ENCODE peak calls at places on chromosomes 11 and 22, in ten cellular contexts. One of them, this sample, is unnamed.

GRCh38 chr22:25361899-25362214 is 142.4 kb downstream of the CRYBB2 start:
- DNase-seq in pons: no peak
- DNase-seq in amniotic stem cell: no peak
- DNase-seq in fibroblast of the aortic adventitia: no peak
- DNase-seq in activated CD8-positive, alpha-beta memory T cell treated with anti-CD3 and anti-CD28 coated beads for 24 hours: no peak
- DNase-seq in skeletal muscle cell: no peak
- DNase-seq in ecto neural progenitor cell: no peak
- DNase-seq in frontal cortex: no peak
- DNase-seq in lower leg skin: no peak
- DNase-seq in stimulated activated CD4-positive, alpha-beta T cell treated with anti-CD3 and anti-CD28 coated beads, Interleukin-1b, Interleukin-23, amount 100 ng/mL, for 24 hours: no peak
- DNase-seq in this sample: no peak

GRCh38 chr22:28934026-28934425 is 50.7 kb downstream of the ZNRF3 start:
- DNase-seq in pons: no peak
- DNase-seq in amniotic stem cell: no peak
- DNase-seq in fibroblast of the aortic adventitia: no peak
- DNase-seq in activated CD8-positive, alpha-beta memory T cell treated with anti-CD3 and anti-CD28 coated beads for 24 hours: no peak
- DNase-seq in skeletal muscle cell: no peak
- DNase-seq in ecto neural progenitor cell: no peak
- DNase-seq in frontal cortex: no peak
- DNase-seq in lower leg skin: no peak
- DNase-seq in stimulated activated CD4-positive, alpha-beta T cell treated with anti-CD3 and anti-CD28 coated beads, Interleukin-1b, Interleukin-23, amount 100 ng/mL, for 24 hours: no peak
- DNase-seq in this sample: no peak

GRCh38 chr22:48035897-48036296 is 1273.4 kb downstream of the TBC1D22A start:
- DNase-seq in pons: no peak
- DNase-seq in amniotic stem cell: no peak
- DNase-seq in fibroblast of the aortic adventitia: no peak
- DNase-seq in activated CD8-positive, alpha-beta memory T cell treated with anti-CD3 and anti-CD28 coated beads for 24 hours: no peak
- DNase-seq in skeletal muscle cell: no peak
- DNase-seq in ecto neural progenitor cell: no peak
- DNase-seq in frontal cortex: no peak
- DNase-seq in lower leg skin: no peak
- DNase-seq in stimulated activated CD4-positive, alpha-beta T cell treated with anti-CD3 and anti-CD28 coated beads, Interleukin-1b, Interleukin-23, amount 100 ng/mL, for 24 hours: no peak
- DNase-seq in this sample: no peak

GRCh38 chr11:102986815-102987214 is 31.3 kb upstream of the MMP13 start:
- DNase-seq in pons: no peak
- DNase-seq in amniotic stem cell: no peak
- DNase-seq in fibroblast of the aortic adventitia: peak
- DNase-seq in activated CD8-positive, alpha-beta memory T cell treated with anti-CD3 and anti-CD28 coated beads for 24 hours: no peak
- DNase-seq in skeletal muscle cell: peak
- DNase-seq in ecto neural progenitor cell: no peak
- DNase-seq in frontal cortex: no peak
- DNase-seq in lower leg skin: no peak
- DNase-seq in stimulated activated CD4-positive, alpha-beta T cell treated with anti-CD3 and anti-CD28 coated beads, Interleukin-1b, Interleukin-23, amount 100 ng/mL, for 24 hours: no peak
- DNase-seq in this sample: no peak

GRCh38 chr11:32172771-32173170 is 81.9 kb downstream of the RCN1 start:
- DNase-seq in pons: peak
- DNase-seq in amniotic stem cell: no peak
- DNase-seq in fibroblast of the aortic adventitia: peak
- DNase-seq in activated CD8-positive, alpha-beta memory T cell treated with anti-CD3 and anti-CD28 coated beads for 24 hours: no peak
- DNase-seq in skeletal muscle cell: no peak
- DNase-seq in ecto neural progenitor cell: no peak
- DNase-seq in frontal cortex: no peak
- DNase-seq in lower leg skin: no peak
- DNase-seq in stimulated activated CD4-positive, alpha-beta T cell treated with anti-CD3 and anti-CD28 coated beads, Interleukin-1b, Interleukin-23, amount 100 ng/mL, for 24 hours: no peak
- DNase-seq in this sample: no peak

GRCh38 chr22:40751250-40751649 is 67.9 kb downstream of the SLC25A17 start:
- DNase-seq in pons: no peak
- DNase-seq in amniotic stem cell: no peak
- DNase-seq in fibroblast of the aortic adventitia: no peak
- DNase-seq in activated CD8-positive, alpha-beta memory T cell treated with anti-CD3 and anti-CD28 coated beads for 24 hours: no peak
- DNase-seq in skeletal muscle cell: no peak
- DNase-seq in ecto neural progenitor cell: no peak
- DNase-seq in frontal cortex: no peak
- DNase-seq in lower leg skin: no peak
- DNase-seq in stimulated activated CD4-positive, alpha-beta T cell treated with anti-CD3 and anti-CD28 coated beads, Interleukin-1b, Interleukin-23, amount 100 ng/mL, for 24 hours: no peak
- DNase-seq in this sample: no peak

GRCh38 chr11:123388640-123389039 is 41.4 kb upstream of the GRAMD1B start:
- DNase-seq in pons: no peak
- DNase-seq in amniotic stem cell: no peak
- DNase-seq in fibroblast of the aortic adventitia: no peak
- DNase-seq in activated CD8-positive, alpha-beta memory T cell treated with anti-CD3 and anti-CD28 coated beads for 24 hours: no peak
- DNase-seq in skeletal muscle cell: no peak
- DNase-seq in ecto neural progenitor cell: no peak
- DNase-seq in frontal cortex: no peak
- DNase-seq in lower leg skin: no peak
- DNase-seq in stimulated activated CD4-positive, alpha-beta T cell treated with anti-CD3 and anti-CD28 coated beads, Interleukin-1b, Interleukin-23, amount 100 ng/mL, for 24 hours: no peak
- DNase-seq in this sample: no peak

GRCh38 chr22:31556627-31557203 is 60.4 kb downstream of the SFI1 start:
- DNase-seq in pons: peak
- DNase-seq in amniotic stem cell: no peak
- DNase-seq in fibroblast of the aortic adventitia: peak
- DNase-seq in activated CD8-positive, alpha-beta memory T cell treated with anti-CD3 and anti-CD28 coated beads for 24 hours: no peak
- DNase-seq in skeletal muscle cell: no peak
- DNase-seq in ecto neural progenitor cell: no peak
- DNase-seq in frontal cortex: peak
- DNase-seq in lower leg skin: no peak
- DNase-seq in stimulated activated CD4-positive, alpha-beta T cell treated with anti-CD3 and anti-CD28 coated beads, Interleukin-1b, Interleukin-23, amount 100 ng/mL, for 24 hours: no peak
- DNase-seq in this sample: no peak

GRCh38 chr22:23591203-23591791 is 11.2 kb upstream of the IGLL1 start:
- DNase-seq in pons: peak
- DNase-seq in amniotic stem cell: peak
- DNase-seq in fibroblast of the aortic adventitia: peak
- DNase-seq in activated CD8-positive, alpha-beta memory T cell treated with anti-CD3 and anti-CD28 coated beads for 24 hours: peak
- DNase-seq in skeletal muscle cell: peak
- DNase-seq in ecto neural progenitor cell: peak
- DNase-seq in frontal cortex: peak
- DNase-seq in lower leg skin: no peak
- DNase-seq in stimulated activated CD4-positive, alpha-beta T cell treated with anti-CD3 and anti-CD28 coated beads, Interleukin-1b, Interleukin-23, amount 100 ng/mL, for 24 hours: peak
- DNase-seq in this sample: no peak

GRCh38 chr11:57273448-57274058 is 36.5 kb upstream of the APLNR start:
- DNase-seq in pons: no peak
- DNase-seq in amniotic stem cell: no peak
- DNase-seq in fibroblast of the aortic adventitia: no peak
- DNase-seq in activated CD8-positive, alpha-beta memory T cell treated with anti-CD3 and anti-CD28 coated beads for 24 hours: no peak
- DNase-seq in skeletal muscle cell: no peak
- DNase-seq in ecto neural progenitor cell: no peak
- DNase-seq in frontal cortex: no peak
- DNase-seq in lower leg skin: no peak
- DNase-seq in stimulated activated CD4-positive, alpha-beta T cell treated with anti-CD3 and anti-CD28 coated beads, Interleukin-1b, Interleukin-23, amount 100 ng/mL, for 24 hours: no peak
- DNase-seq in this sample: no peak

GRCh38 chr11:70063555-70063954 is 14.6 kb upstream of the ANO1 start:
- DNase-seq in pons: no peak
- DNase-seq in amniotic stem cell: no peak
- DNase-seq in fibroblast of the aortic adventitia: no peak
- DNase-seq in activated CD8-positive, alpha-beta memory T cell treated with anti-CD3 and anti-CD28 coated beads for 24 hours: peak
- DNase-seq in skeletal muscle cell: no peak
- DNase-seq in ecto neural progenitor cell: no peak
- DNase-seq in frontal cortex: no peak
- DNase-seq in lower leg skin: peak
- DNase-seq in stimulated activated CD4-positive, alpha-beta T cell treated with anti-CD3 and anti-CD28 coated beads, Interleukin-1b, Interleukin-23, amount 100 ng/mL, for 24 hours: no peak
- DNase-seq in this sample: no peak

GRCh38 chr22:37752189-37753061 is 55.3 kb upstream of the GCAT start:
- DNase-seq in pons: no peak
- DNase-seq in amniotic stem cell: peak
- DNase-seq in fibroblast of the aortic adventitia: peak
- DNase-seq in activated CD8-positive, alpha-beta memory T cell treated with anti-CD3 and anti-CD28 coated beads for 24 hours: no peak
- DNase-seq in skeletal muscle cell: peak
- DNase-seq in ecto neural progenitor cell: peak
- DNase-seq in frontal cortex: peak
- DNase-seq in lower leg skin: peak
- DNase-seq in stimulated activated CD4-positive, alpha-beta T cell treated with anti-CD3 and anti-CD28 coated beads, Interleukin-1b, Interleukin-23, amount 100 ng/mL, for 24 hours: no peak
- DNase-seq in this sample: peak

GRCh38 chr11:8310743-8311298 is 47.1 kb upstream of the LMO1 start:
- DNase-seq in pons: no peak
- DNase-seq in amniotic stem cell: no peak
- DNase-seq in fibroblast of the aortic adventitia: no peak
- DNase-seq in activated CD8-positive, alpha-beta memory T cell treated with anti-CD3 and anti-CD28 coated beads for 24 hours: no peak
- DNase-seq in skeletal muscle cell: no peak
- DNase-seq in ecto neural progenitor cell: no peak
- DNase-seq in frontal cortex: no peak
- DNase-seq in lower leg skin: no peak
- DNase-seq in stimulated activated CD4-positive, alpha-beta T cell treated with anti-CD3 and anti-CD28 coated beads, Interleukin-1b, Interleukin-23, amount 100 ng/mL, for 24 hours: no peak
- DNase-seq in this sample: no peak

GRCh38 chr11:99015634-99016454 is 4.9 kb upstream of the CNTN5 start:
- DNase-seq in pons: peak
- DNase-seq in amniotic stem cell: no peak
- DNase-seq in fibroblast of the aortic adventitia: peak
- DNase-seq in activated CD8-positive, alpha-beta memory T cell treated with anti-CD3 and anti-CD28 coated beads for 24 hours: no peak
- DNase-seq in skeletal muscle cell: no peak
- DNase-seq in ecto neural progenitor cell: no peak
- DNase-seq in frontal cortex: peak
- DNase-seq in lower leg skin: no peak
- DNase-seq in stimulated activated CD4-positive, alpha-beta T cell treated with anti-CD3 and anti-CD28 coated beads, Interleukin-1b, Interleukin-23, amount 100 ng/mL, for 24 hours: no peak
- DNase-seq in this sample: peak

GRCh38 chr11:35098850-35099249 is 40.1 kb upstream of the CD44 start:
- DNase-seq in pons: no peak
- DNase-seq in amniotic stem cell: no peak
- DNase-seq in fibroblast of the aortic adventitia: no peak
- DNase-seq in activated CD8-positive, alpha-beta memory T cell treated with anti-CD3 and anti-CD28 coated beads for 24 hours: no peak
- DNase-seq in skeletal muscle cell: no peak
- DNase-seq in ecto neural progenitor cell: no peak
- DNase-seq in frontal cortex: no peak
- DNase-seq in lower leg skin: no peak
- DNase-seq in stimulated activated CD4-positive, alpha-beta T cell treated with anti-CD3 and anti-CD28 coated beads, Interleukin-1b, Interleukin-23, amount 100 ng/mL, for 24 hours: no peak
- DNase-seq in this sample: no peak

GRCh38 chr11:65444314-65445051 is 21.9 kb downstream of the NEAT1 start:
- DNase-seq in pons: no peak
- DNase-seq in amniotic stem cell: no peak
- DNase-seq in fibroblast of the aortic adventitia: no peak
- DNase-seq in activated CD8-positive, alpha-beta memory T cell treated with anti-CD3 and anti-CD28 coated beads for 24 hours: peak
- DNase-seq in skeletal muscle cell: no peak
- DNase-seq in ecto neural progenitor cell: no peak
- DNase-seq in frontal cortex: no peak
- DNase-seq in lower leg skin: no peak
- DNase-seq in stimulated activated CD4-positive, alpha-beta T cell treated with anti-CD3 and anti-CD28 coated beads, Interleukin-1b, Interleukin-23, amount 100 ng/mL, for 24 hours: no peak
- DNase-seq in this sample: no peak

GRCh38 chr11:95135155-95135554 is 45.5 kb downstream of the ENDOD1 start:
- DNase-seq in pons: no peak
- DNase-seq in amniotic stem cell: no peak
- DNase-seq in fibroblast of the aortic adventitia: no peak
- DNase-seq in activated CD8-positive, alpha-beta memory T cell treated with anti-CD3 and anti-CD28 coated beads for 24 hours: no peak
- DNase-seq in skeletal muscle cell: no peak
- DNase-seq in ecto neural progenitor cell: no peak
- DNase-seq in frontal cortex: no peak
- DNase-seq in lower leg skin: no peak
- DNase-seq in stimulated activated CD4-positive, alpha-beta T cell treated with anti-CD3 and anti-CD28 coated beads, Interleukin-1b, Interleukin-23, amount 100 ng/mL, for 24 hours: no peak
- DNase-seq in this sample: no peak

GRCh38 chr11:2690596-2691354 is 9.0 kb downstream of the KCNQ1OT1 start:
- DNase-seq in pons: no peak
- DNase-seq in amniotic stem cell: no peak
- DNase-seq in fibroblast of the aortic adventitia: no peak
- DNase-seq in activated CD8-positive, alpha-beta memory T cell treated with anti-CD3 and anti-CD28 coated beads for 24 hours: no peak
- DNase-seq in skeletal muscle cell: no peak
- DNase-seq in ecto neural progenitor cell: no peak
- DNase-seq in frontal cortex: no peak
- DNase-seq in lower leg skin: no peak
- DNase-seq in stimulated activated CD4-positive, alpha-beta T cell treated with anti-CD3 and anti-CD28 coated beads, Interleukin-1b, Interleukin-23, amount 100 ng/mL, for 24 hours: no peak
- DNase-seq in this sample: no peak

GRCh38 chr22:27919943-27920755 is 1.1 kb upstream of the PITPNB start:
- DNase-seq in pons: peak
- DNase-seq in amniotic stem cell: peak
- DNase-seq in fibroblast of the aortic adventitia: peak
- DNase-seq in activated CD8-positive, alpha-beta memory T cell treated with anti-CD3 and anti-CD28 coated beads for 24 hours: no peak
- DNase-seq in skeletal muscle cell: peak
- DNase-seq in ecto neural progenitor cell: peak
- DNase-seq in frontal cortex: no peak
- DNase-seq in lower leg skin: peak
- DNase-seq in stimulated activated CD4-positive, alpha-beta T cell treated with anti-CD3 and anti-CD28 coated beads, Interleukin-1b, Interleukin-23, amount 100 ng/mL, for 24 hours: no peak
- DNase-seq in this sample: peak

GRCh38 chr11:101176381-101176780 is 46.8 kb upstream of the PGR start:
- DNase-seq in pons: no peak
- DNase-seq in amniotic stem cell: no peak
- DNase-seq in fibroblast of the aortic adventitia: no peak
- DNase-seq in activated CD8-positive, alpha-beta memory T cell treated with anti-CD3 and anti-CD28 coated beads for 24 hours: no peak
- DNase-seq in skeletal muscle cell: no peak
- DNase-seq in ecto neural progenitor cell: no peak
- DNase-seq in frontal cortex: no peak
- DNase-seq in lower leg skin: no peak
- DNase-seq in stimulated activated CD4-positive, alpha-beta T cell treated with anti-CD3 and anti-CD28 coated beads, Interleukin-1b, Interleukin-23, amount 100 ng/mL, for 24 hours: no peak
- DNase-seq in this sample: no peak

GRCh38 chr11:76626921-76627391 is 43.6 kb downstream of the LRRC32 start:
- DNase-seq in pons: peak
- DNase-seq in amniotic stem cell: no peak
- DNase-seq in fibroblast of the aortic adventitia: no peak
- DNase-seq in activated CD8-positive, alpha-beta memory T cell treated with anti-CD3 and anti-CD28 coated beads for 24 hours: peak
- DNase-seq in skeletal muscle cell: no peak
- DNase-seq in ecto neural progenitor cell: peak
- DNase-seq in frontal cortex: no peak
- DNase-seq in lower leg skin: no peak
- DNase-seq in stimulated activated CD4-positive, alpha-beta T cell treated with anti-CD3 and anti-CD28 coated beads, Interleukin-1b, Interleukin-23, amount 100 ng/mL, for 24 hours: no peak
- DNase-seq in this sample: no peak

GRCh38 chr11:87007938-87008337 is 29.8 kb upstream of the TMEM135 start:
- DNase-seq in pons: no peak
- DNase-seq in amniotic stem cell: no peak
- DNase-seq in fibroblast of the aortic adventitia: peak
- DNase-seq in activated CD8-positive, alpha-beta memory T cell treated with anti-CD3 and anti-CD28 coated beads for 24 hours: no peak
- DNase-seq in skeletal muscle cell: no peak
- DNase-seq in ecto neural progenitor cell: no peak
- DNase-seq in frontal cortex: no peak
- DNase-seq in lower leg skin: no peak
- DNase-seq in stimulated activated CD4-positive, alpha-beta T cell treated with anti-CD3 and anti-CD28 coated beads, Interleukin-1b, Interleukin-23, amount 100 ng/mL, for 24 hours: no peak
- DNase-seq in this sample: no peak

GRCh38 chr11:18304745-18305144 is 17.2 kb downstream of the HPS5 start:
- DNase-seq in pons: no peak
- DNase-seq in amniotic stem cell: no peak
- DNase-seq in fibroblast of the aortic adventitia: no peak
- DNase-seq in activated CD8-positive, alpha-beta memory T cell treated with anti-CD3 and anti-CD28 coated beads for 24 hours: no peak
- DNase-seq in skeletal muscle cell: no peak
- DNase-seq in ecto neural progenitor cell: no peak
- DNase-seq in frontal cortex: no peak
- DNase-seq in lower leg skin: no peak
- DNase-seq in stimulated activated CD4-positive, alpha-beta T cell treated with anti-CD3 and anti-CD28 coated beads, Interleukin-1b, Interleukin-23, amount 100 ng/mL, for 24 hours: no peak
- DNase-seq in this sample: no peak

GRCh38 chr11:72321381-72321996 is 77.5 kb upstream of the PHOX2A start:
- DNase-seq in pons: no peak
- DNase-seq in amniotic stem cell: no peak
- DNase-seq in fibroblast of the aortic adventitia: peak
- DNase-seq in activated CD8-positive, alpha-beta memory T cell treated with anti-CD3 and anti-CD28 coated beads for 24 hours: no peak
- DNase-seq in skeletal muscle cell: peak
- DNase-seq in ecto neural progenitor cell: no peak
- DNase-seq in frontal cortex: no peak
- DNase-seq in lower leg skin: no peak
- DNase-seq in stimulated activated CD4-positive, alpha-beta T cell treated with anti-CD3 and anti-CD28 coated beads, Interleukin-1b, Interleukin-23, amount 100 ng/mL, for 24 hours: no peak
- DNase-seq in this sample: no peak

GRCh38 chr11:80542704-80543103 is 1101.9 kb upstream of the TENM4 start:
- DNase-seq in pons: no peak
- DNase-seq in amniotic stem cell: no peak
- DNase-seq in fibroblast of the aortic adventitia: no peak
- DNase-seq in activated CD8-positive, alpha-beta memory T cell treated with anti-CD3 and anti-CD28 coated beads for 24 hours: no peak
- DNase-seq in skeletal muscle cell: no peak
- DNase-seq in ecto neural progenitor cell: no peak
- DNase-seq in frontal cortex: no peak
- DNase-seq in lower leg skin: no peak
- DNase-seq in stimulated activated CD4-positive, alpha-beta T cell treated with anti-CD3 and anti-CD28 coated beads, Interleukin-1b, Interleukin-23, amount 100 ng/mL, for 24 hours: no peak
- DNase-seq in this sample: no peak

GRCh38 chr22:30041475-30041874 is 38.8 kb upstream of the HORMAD2 start:
- DNase-seq in pons: no peak
- DNase-seq in amniotic stem cell: no peak
- DNase-seq in fibroblast of the aortic adventitia: no peak
- DNase-seq in activated CD8-positive, alpha-beta memory T cell treated with anti-CD3 and anti-CD28 coated beads for 24 hours: no peak
- DNase-seq in skeletal muscle cell: no peak
- DNase-seq in ecto neural progenitor cell: no peak
- DNase-seq in frontal cortex: no peak
- DNase-seq in lower leg skin: no peak
- DNase-seq in stimulated activated CD4-positive, alpha-beta T cell treated with anti-CD3 and anti-CD28 coated beads, Interleukin-1b, Interleukin-23, amount 100 ng/mL, for 24 hours: no peak
- DNase-seq in this sample: no peak

GRCh38 chr11:2582436-2582931 is 117.3 kb downstream of the KCNQ1OT1 start:
- DNase-seq in pons: no peak
- DNase-seq in amniotic stem cell: no peak
- DNase-seq in fibroblast of the aortic adventitia: no peak
- DNase-seq in activated CD8-positive, alpha-beta memory T cell treated with anti-CD3 and anti-CD28 coated beads for 24 hours: no peak
- DNase-seq in skeletal muscle cell: no peak
- DNase-seq in ecto neural progenitor cell: peak
- DNase-seq in frontal cortex: no peak
- DNase-seq in lower leg skin: no peak
- DNase-seq in stimulated activated CD4-positive, alpha-beta T cell treated with anti-CD3 and anti-CD28 coated beads, Interleukin-1b, Interleukin-23, amount 100 ng/mL, for 24 hours: no peak
- DNase-seq in this sample: no peak

GRCh38 chr11:69918231-69918937 is 99.2 kb upstream of the FGF3 start:
- DNase-seq in pons: no peak
- DNase-seq in amniotic stem cell: no peak
- DNase-seq in fibroblast of the aortic adventitia: no peak
- DNase-seq in activated CD8-positive, alpha-beta memory T cell treated with anti-CD3 and anti-CD28 coated beads for 24 hours: peak
- DNase-seq in skeletal muscle cell: no peak
- DNase-seq in ecto neural progenitor cell: no peak
- DNase-seq in frontal cortex: no peak
- DNase-seq in lower leg skin: no peak
- DNase-seq in stimulated activated CD4-positive, alpha-beta T cell treated with anti-CD3 and anti-CD28 coated beads, Interleukin-1b, Interleukin-23, amount 100 ng/mL, for 24 hours: no peak
- DNase-seq in this sample: no peak

This sample was measured in NCI-H2171.